ENCODE peak calls at places on chromosomes 12 and 14, in six cellular contexts. G is HCT116, J is H1, R is K562, P is SK-N-SH, O is GM12878. S is an unnamed sample.

GRCh38 chr12:25319233-25319984 is 68.7 kb upstream of the KRAS start:
- DNase-seq in G (no peak), J (no peak), R (no peak), P (no peak), O (no peak), S (no peak)

GRCh38 chr12:105317453-105317852 is 13.0 kb upstream of the C12orf75 start:
- DNase-seq in G (no peak), J (no peak), R (no peak), P (no peak), O (no peak), S (no peak)

GRCh38 chr12:22935090-22935489 is 310.1 kb downstream of the ETNK1 start:
- DNase-seq in G (no peak), J (no peak), R (no peak), P (no peak), O (no peak), S (no peak)

GRCh38 chr14:35337074-35337556 is 44.9 kb downstream of the PSMA6 start:
- DNase-seq in G (no peak), J (no peak), R (no peak), P (no peak), O (no peak), S (peak)

GRCh38 chr12:132523576-132524331 is 33.8 kb downstream of the FBRSL1 start:
- DNase-seq in G (no peak), J (peak), R (peak), P (peak), O (no peak), S (peak)

GRCh38 chr14:54782803-54783659 is 119.6 kb downstream of the GCH1 start:
- DNase-seq in G (no peak), J (no peak), R (no peak), P (no peak), O (no peak), S (peak)

GRCh38 chr14:59161571-59162175 is 26.8 kb upstream of the DAAM1 start:
- DNase-seq in G (peak), J (no peak), R (no peak), P (no peak), O (no peak), S (peak)

GRCh38 chr14:90397401-90398314 is 829 bp downstream of the CALM1 start:
- DNase-seq in G (no peak), J (peak), R (peak), P (peak), O (no peak), S (peak)

GRCh38 chr14:53528114-53528513 is 375.0 kb upstream of the DDHD1 start:
- DNase-seq in G (no peak), J (no peak), R (no peak), P (no peak), O (no peak), S (no peak)

GRCh38 chr12:5964913-5965900 is 20.1 kb upstream of the ANO2 start:
- DNase-seq in G (no peak), J (peak), R (no peak), P (no peak), O (no peak), S (no peak)

GRCh38 chr12:104715562-104716182 is 242.4 kb downstream of the SLC41A2 start:
- DNase-seq in G (no peak), J (no peak), R (no peak), P (peak), O (no peak), S (no peak)

GRCh38 chr12:55499810-55500252 is 7.7 kb downstream of the OR6C68 start:
- DNase-seq in G (no peak), J (no peak), R (no peak), P (no peak), O (no peak), S (peak)

GRCh38 chr14:48382961-48383360 is 707.6 kb upstream of the MDGA2 start:
- DNase-seq in G (no peak), J (no peak), R (no peak), P (no peak), O (no peak), S (no peak)

GRCh38 chr14:56087824-56088571 is 30.2 kb upstream of the PELI2 start:
- DNase-seq in G (no peak), J (no peak), R (no peak), P (no peak), O (no peak), S (no peak)

GRCh38 chr12:71607494-71608330 is 55.9 kb downstream of the ZFC3H1 start:
- DNase-seq in G (no peak), J (no peak), R (no peak), P (no peak), O (no peak), S (no peak)

DNA sequence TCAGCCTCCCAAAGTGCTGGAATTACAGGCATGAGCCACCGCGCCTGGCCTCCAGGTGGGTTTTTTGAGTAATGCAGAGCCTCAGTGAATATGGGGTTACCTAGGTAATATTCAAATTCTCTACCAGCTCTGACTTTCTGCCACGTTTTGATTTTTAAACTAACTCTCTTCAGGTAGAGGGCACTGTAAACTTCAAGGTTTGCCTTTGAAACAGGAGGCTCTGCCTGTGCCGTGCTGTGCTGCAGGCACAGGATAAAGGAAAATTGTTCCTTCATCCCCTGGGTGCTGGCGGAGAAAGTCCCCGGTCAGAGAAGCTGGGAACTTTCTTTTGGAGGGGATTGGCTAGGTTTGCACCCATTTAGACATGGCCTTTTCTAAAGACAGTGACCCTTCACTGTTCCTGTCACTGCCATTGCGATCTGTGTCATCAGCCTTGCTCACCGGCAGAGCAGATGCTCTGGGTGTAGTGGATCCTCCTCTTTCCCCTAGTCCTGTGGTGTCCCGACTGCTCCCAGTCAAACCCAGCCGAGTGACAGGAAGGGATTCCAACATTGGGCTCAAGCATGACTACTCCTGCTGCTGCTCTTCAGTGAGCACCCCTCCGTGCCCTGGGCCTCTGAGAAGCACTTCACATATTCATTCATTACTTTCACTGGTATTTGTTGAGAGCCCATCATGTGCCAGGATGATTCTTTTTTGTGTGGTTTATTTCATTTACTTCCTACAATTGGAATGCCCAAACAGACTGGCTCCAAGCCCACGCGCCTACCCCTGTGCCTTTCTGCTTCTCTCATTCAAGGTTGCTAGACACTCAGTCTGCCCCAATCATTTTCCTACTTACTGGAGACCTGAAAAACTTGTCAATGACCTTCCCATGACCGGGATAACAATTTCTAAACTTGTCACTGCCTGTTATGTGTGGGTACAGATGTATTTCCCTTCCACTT is 103.6 kb downstream of the TMEM30B start:
- DNase-seq in G (peak), J (no peak), R (no peak), P (no peak), O (no peak), S (no peak)
- TF ChIP-seq RAD21 in G (peak), J (no peak), R (no peak), P (no peak), O (no peak), S (no peak)

GRCh38 chr12:88306471-88307069 is 164.5 kb downstream of the TMTC3 start:
- DNase-seq in G (no peak), J (no peak), R (no peak), P (no peak), O (no peak), S (no peak)
- TF ChIP-seq YY1 in G (no peak), J (no peak), R (no peak), P (no peak), O (no peak), S (no peak)

GRCh38 chr12:58916891-58917570 is 3.3 kb downstream of the LRIG3 start:
- DNase-seq in G (no peak), J (no peak), R (no peak), P (no peak), O (no peak), S (no peak)

GRCh38 chr12:58916153-58916709 is 4.1 kb downstream of the LRIG3 start:
- DNase-seq in G (no peak), J (no peak), R (no peak), P (no peak), O (no peak), S (no peak)

GRCh38 chr12:58919271-58920101 is 818 bp downstream of the LRIG3 start:
- DNase-seq in G (no peak), J (no peak), R (no peak), P (no peak), O (no peak), S (peak)

GRCh38 chr12:58918475-58918874 is 1.8 kb downstream of the LRIG3 start:
- DNase-seq in G (no peak), J (no peak), R (no peak), P (no peak), O (no peak), S (no peak)

DNA sequence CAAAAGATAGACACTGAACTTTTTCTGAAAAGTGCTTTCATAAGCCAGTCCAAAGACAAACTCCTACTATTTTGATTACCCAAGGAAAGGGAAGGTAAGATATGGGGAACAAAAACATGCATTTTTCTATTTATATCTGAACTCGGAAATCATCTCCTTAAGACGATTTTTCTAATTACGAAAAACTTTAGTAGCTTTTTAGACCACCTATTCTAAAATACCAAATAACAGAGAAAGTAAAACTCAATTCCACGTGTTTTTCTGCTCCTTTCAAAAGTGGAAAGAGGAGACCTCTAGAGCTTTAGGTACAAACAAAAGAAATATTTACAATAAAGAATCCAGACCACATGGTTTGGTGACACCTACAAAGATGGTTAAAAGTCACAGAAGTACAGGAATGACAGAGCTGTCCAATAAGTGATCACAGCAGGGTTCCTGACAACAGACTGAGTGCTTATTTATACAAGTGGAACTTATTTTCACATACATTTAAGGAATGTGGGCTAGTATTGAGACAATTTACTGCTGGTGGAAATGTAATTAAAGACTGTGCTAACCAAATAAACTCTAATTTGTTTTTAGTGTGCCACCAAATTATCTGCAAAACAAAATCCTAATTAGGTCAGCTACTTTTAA is 2.5 kb downstream of the LRIG3 start:
- DNase-seq in G (no peak), J (no peak), R (no peak), P (no peak), O (no peak), S (no peak)
- TF ChIP-seq RAD21 in G (no peak), J (no peak), R (no peak), P (no peak), O (no peak), S (no peak)

GRCh38 chr12:9405861-9406563 is 197.8 kb upstream of the PZP start:
- DNase-seq in G (no peak), J (no peak), R (no peak), P (peak), O (no peak), S (no peak)

GRCh38 chr12:9404031-9404430 is 195.8 kb upstream of the PZP start:
- DNase-seq in G (no peak), J (no peak), R (no peak), P (peak), O (no peak), S (no peak)

GRCh38 chr12:9406564-9407424 is 198.6 kb upstream of the PZP start:
- DNase-seq in G (no peak), J (no peak), R (no peak), P (peak), O (no peak), S (no peak)

DNA sequence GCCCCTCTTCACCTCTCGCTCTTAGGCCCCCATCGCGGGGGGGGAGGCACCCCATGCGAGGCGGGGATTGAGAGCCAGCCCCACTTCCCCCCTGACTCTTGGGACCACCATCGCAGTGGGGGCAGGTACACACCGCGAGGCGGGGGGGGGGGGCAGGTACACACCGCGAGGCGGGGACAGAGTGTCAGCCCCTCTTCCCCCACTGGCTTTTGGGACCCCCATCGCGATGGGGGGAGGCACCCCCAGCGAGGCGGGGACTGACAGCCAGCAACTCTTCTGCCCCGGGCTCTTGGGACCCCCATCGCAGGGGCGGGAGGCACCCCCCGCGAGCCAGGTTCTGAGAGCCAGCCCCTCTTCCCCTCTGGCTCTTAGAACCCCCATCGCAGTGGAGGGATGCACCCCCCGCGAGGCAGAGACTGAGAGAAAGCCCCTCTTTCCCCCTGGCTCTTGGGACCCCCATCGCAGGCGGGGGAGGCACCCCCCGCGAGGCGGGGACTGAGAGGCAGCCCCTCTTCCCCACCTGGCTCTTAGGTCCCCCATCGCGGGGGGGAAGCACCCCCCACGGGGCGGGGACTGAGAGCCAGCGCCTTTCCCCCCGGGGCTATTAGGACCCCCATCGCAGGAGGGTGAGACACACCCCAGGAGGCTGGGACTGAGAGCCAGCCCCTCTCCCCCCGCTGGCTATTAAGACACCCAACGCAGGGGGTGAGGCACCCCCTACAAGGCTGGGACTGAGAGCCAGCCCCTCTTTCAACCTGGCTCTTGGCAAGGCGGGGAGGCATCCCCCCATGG is 196.5 kb upstream of the PZP start:
- DNase-seq in G (no peak), J (no peak), R (no peak), P (peak), O (no peak), S (no peak)
- TF ChIP-seq YY1 in G (no peak), J (no peak), R (no peak), P (no peak), O (no peak), S (no peak)

GRCh38 chr12:122006186-122006926 is 15.3 kb upstream of the BCL7A start:
- DNase-seq in G (no peak), J (no peak), R (no peak), P (no peak), O (no peak), S (no peak)

GRCh38 chr12:122004633-122005071 is 17.0 kb upstream of the BCL7A start:
- DNase-seq in G (no peak), J (no peak), R (no peak), P (no peak), O (no peak), S (no peak)

GRCh38 chr12:122005252-122005651 is 16.4 kb upstream of the BCL7A start:
- DNase-seq in G (no peak), J (no peak), R (no peak), P (no peak), O (no peak), S (no peak)

GRCh38 chr12:122001379-122002209 is 20.1 kb upstream of the BCL7A start:
- DNase-seq in G (no peak), J (no peak), R (no peak), P (no peak), O (no peak), S (no peak)

GRCh38 chr12:122003646-122004611 is 17.8 kb upstream of the BCL7A start:
- DNase-seq in G (no peak), J (no peak), R (peak), P (no peak), O (no peak), S (no peak)
- TF ChIP-seq RAD21 in G (no peak), J (no peak), R (no peak), P (no peak), O (no peak), S (no peak)

DNA sequence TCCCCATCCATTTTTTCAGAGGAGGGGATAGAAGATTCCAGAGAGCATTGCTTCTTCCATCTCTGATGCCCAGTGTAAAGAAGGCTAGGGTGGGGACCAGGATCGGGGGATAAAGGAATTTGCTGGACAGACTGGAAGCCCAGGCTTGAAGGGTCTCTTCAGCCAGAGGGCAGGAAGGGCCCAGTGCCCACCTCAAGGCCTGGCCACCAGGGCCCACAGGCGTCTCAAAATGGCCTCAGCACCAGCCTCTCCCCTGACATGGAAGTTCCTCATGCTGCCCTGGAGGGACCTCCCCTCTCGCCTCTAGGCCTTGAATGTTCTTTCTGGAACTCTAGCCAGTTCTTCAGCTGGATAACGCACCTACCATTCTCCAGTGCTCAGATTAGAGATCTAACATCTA is 2.8 kb downstream of the RPS6KL1 start:
- DNase-seq in G (no peak), J (no peak), R (no peak), P (no peak), O (no peak), S (no peak)
- TF ChIP-seq YY1 in G (no peak), J (no peak), R (no peak), P (no peak), O (no peak), S (no peak)

GRCh38 chr12:7026854-7027253 is 8.6 kb upstream of the LPCAT3 start:
- DNase-seq in G (no peak), J (no peak), R (no peak), P (no peak), O (no peak), S (no peak)
- TF ChIP-seq RAD21 in G (no peak), J (no peak), R (no peak), P (no peak), O (no peak), S (no peak)

DNA sequence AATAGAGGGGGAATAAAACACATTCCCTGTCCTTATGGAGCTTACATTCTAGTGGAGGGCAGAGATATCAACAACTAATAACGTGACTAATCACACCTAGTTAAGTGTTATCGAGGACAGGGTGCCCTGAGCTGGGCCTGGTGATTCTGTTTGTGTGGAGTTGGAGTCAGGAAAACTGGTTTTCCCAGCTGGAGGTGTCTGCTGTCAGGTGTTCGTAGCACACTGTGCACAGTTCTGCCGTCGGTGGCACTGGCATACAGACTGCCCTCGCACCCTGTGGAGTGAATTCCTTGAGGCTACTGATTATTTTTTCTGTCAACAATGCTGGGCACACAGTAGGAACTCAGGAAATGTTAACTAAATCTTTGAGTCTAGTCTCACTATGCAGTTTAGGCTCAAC is 900 bp upstream of the MTERF2 start:
- DNase-seq in G (no peak), J (no peak), R (no peak), P (no peak), O (no peak), S (no peak)
- TF ChIP-seq YY1 in G (no peak), J (no peak), R (no peak), P (no peak), O (no peak), S (no peak)

S was measured in HepG2.